ENCODE peak calls at places on chromosomes 3 and 15, in four cellular contexts. One of them, this sample, is unnamed.

GRCh38 chr15:62739082-62739481 is 303.5 kb upstream of the TPM1 start:
- DNase-seq in A549: peak
- DNase-seq in HepG2: no peak
- DNase-seq in K562: no peak
- DNase-seq in this sample: no peak

GRCh38 chr3:125123906-125124305 is 68.1 kb upstream of the HEG1 start:
- DNase-seq in A549: no peak
- DNase-seq in HepG2: no peak
- DNase-seq in K562: no peak
- DNase-seq in this sample: no peak

GRCh38 chr3:195005759-195006555 is 265.0 kb downstream of the XXYLT1 start:
- DNase-seq in A549: no peak
- DNase-seq in HepG2: no peak
- DNase-seq in K562: no peak
- DNase-seq in this sample: no peak

GRCh38 chr3:139284221-139284620 is 59.6 kb upstream of the MRPS22 start:
- DNase-seq in A549: no peak
- DNase-seq in HepG2: no peak
- DNase-seq in K562: no peak
- DNase-seq in this sample: no peak

GRCh38 chr3:85567074-85567676 is 608.4 kb downstream of the CADM2 start:
- DNase-seq in A549: peak
- DNase-seq in HepG2: peak
- DNase-seq in K562: peak
- DNase-seq in this sample: peak

GRCh38 chr3:34351857-34352545 is 553.6 kb downstream of the PDCD6IP start:
- DNase-seq in A549: no peak
- DNase-seq in HepG2: no peak
- DNase-seq in K562: no peak
- DNase-seq in this sample: no peak

GRCh38 chr15:94526071-94526689 is 294.8 kb downstream of the MCTP2 start:
- DNase-seq in A549: peak
- DNase-seq in HepG2: no peak
- DNase-seq in K562: no peak
- DNase-seq in this sample: peak

GRCh38 chr15:32641517-32642059 is at the start of gene SCG5:
- DNase-seq in A549: no peak
- DNase-seq in HepG2: no peak
- DNase-seq in K562: peak
- DNase-seq in this sample: peak

GRCh38 chr3:58150130-58150663 is 60.6 kb downstream of the DNASE1L3 start:
- DNase-seq in A549: no peak
- DNase-seq in HepG2: no peak
- DNase-seq in K562: no peak
- DNase-seq in this sample: no peak

GRCh38 chr3:131957511-131957910 is 77.3 kb downstream of the CPNE4 start:
- DNase-seq in A549: no peak
- DNase-seq in HepG2: no peak
- DNase-seq in K562: no peak
- DNase-seq in this sample: no peak

GRCh38 chr3:89527736-89528335 is 420.4 kb downstream of the EPHA3 start:
- DNase-seq in A549: no peak
- DNase-seq in HepG2: no peak
- DNase-seq in K562: no peak
- DNase-seq in this sample: no peak

GRCh38 chr3:56884387-56884786 is 82.6 kb upstream of the ARHGEF3 start:
- DNase-seq in A549: no peak
- DNase-seq in HepG2: no peak
- DNase-seq in K562: no peak
- DNase-seq in this sample: no peak

GRCh38 chr3:171875923-171876412 is 32.8 kb downstream of the TMEM212 start:
- DNase-seq in A549: peak
- DNase-seq in HepG2: peak
- DNase-seq in K562: no peak
- DNase-seq in this sample: no peak

GRCh38 chr3:170144437-170144843 is 37.1 kb downstream of the PHC3 start:
- DNase-seq in A549: peak
- DNase-seq in HepG2: no peak
- DNase-seq in K562: no peak
- DNase-seq in this sample: no peak

GRCh38 chr15:63945005-63945788 is 101.1 kb downstream of the DAPK2 start:
- DNase-seq in A549: peak
- DNase-seq in HepG2: peak
- DNase-seq in K562: peak
- DNase-seq in this sample: peak

GRCh38 chr3:134476306-134476705 is 9.5 kb downstream of the ANAPC13 start:
- DNase-seq in A549: no peak
- DNase-seq in HepG2: no peak
- DNase-seq in K562: no peak
- DNase-seq in this sample: no peak

GRCh38 chr3:156677120-156677479 is 2.7 kb downstream of the TIPARP start:
- DNase-seq in A549: no peak
- DNase-seq in HepG2: no peak
- DNase-seq in K562: no peak
- DNase-seq in this sample: no peak

GRCh38 chr15:48861813-48862431 is 16.0 kb upstream of the EID1 start:
- DNase-seq in A549: peak
- DNase-seq in HepG2: peak
- DNase-seq in K562: peak
- DNase-seq in this sample: peak

GRCh38 chr3:24128195-24129005 is 183.3 kb downstream of the NR1D2 start:
- DNase-seq in A549: peak
- DNase-seq in HepG2: no peak
- DNase-seq in K562: no peak
- DNase-seq in this sample: no peak

GRCh38 chr15:54374184-54374947 is 396.1 kb downstream of the UNC13C start:
- DNase-seq in A549: no peak
- DNase-seq in HepG2: no peak
- DNase-seq in K562: no peak
- DNase-seq in this sample: peak

GRCh38 chr3:33636125-33636855 is 81.8 kb downstream of the CLASP2 start:
- DNase-seq in A549: peak
- DNase-seq in HepG2: peak
- DNase-seq in K562: peak
- DNase-seq in this sample: no peak

GRCh38 chr3:116059421-116060096 is 385.7 kb downstream of the LSAMP start:
- DNase-seq in A549: peak
- DNase-seq in HepG2: peak
- DNase-seq in K562: peak
- DNase-seq in this sample: peak

GRCh38 chr3:46892285-46893145 is 15.0 kb downstream of the PTH1R start:
- DNase-seq in A549: peak
- DNase-seq in HepG2: no peak
- DNase-seq in K562: no peak
- DNase-seq in this sample: peak

GRCh38 chr3:46935989-46936620 is 40.4 kb downstream of the CCDC12 start:
- DNase-seq in A549: no peak
- DNase-seq in HepG2: no peak
- DNase-seq in K562: no peak
- DNase-seq in this sample: no peak

DNA sequence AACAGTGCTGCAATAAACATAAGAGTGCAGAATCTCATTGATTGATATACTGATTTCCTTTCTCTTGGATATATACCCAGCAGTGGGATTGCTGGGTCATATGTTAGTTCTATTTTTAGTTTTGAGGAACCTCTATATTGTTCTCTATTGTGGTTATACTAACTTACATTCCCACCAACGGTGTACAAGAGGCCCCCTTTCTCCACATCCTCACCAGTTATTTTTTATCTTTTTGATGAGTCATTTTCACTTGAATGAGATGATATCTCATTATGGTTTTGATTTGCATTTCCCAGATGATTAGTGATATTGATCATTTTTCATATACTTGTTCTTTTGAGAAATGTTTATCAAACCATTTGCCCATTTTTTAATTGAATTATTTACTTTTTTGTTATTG is 12.4 kb upstream of the IREB2 start:
- DNase-seq in A549: no peak
- DNase-seq in HepG2: no peak
- DNase-seq in K562: no peak
- DNase-seq in this sample: no peak
- TF ChIP-seq NR3C1 in A549: no peak
- TF ChIP-seq NR3C1 in HepG2: no peak
- TF ChIP-seq NR3C1 in K562: no peak
- TF ChIP-seq NR3C1 in this sample: no peak

GRCh38 chr3:41237907-41238306 is 38.6 kb downstream of the CTNNB1 start:
- DNase-seq in A549: no peak
- DNase-seq in HepG2: no peak
- DNase-seq in K562: no peak
- DNase-seq in this sample: no peak
- TF ChIP-seq NR3C1 in A549: no peak
- TF ChIP-seq NR3C1 in HepG2: no peak
- TF ChIP-seq NR3C1 in K562: no peak
- TF ChIP-seq NR3C1 in this sample: no peak

GRCh38 chr3:10365791-10366190 is 44.9 kb upstream of the SEC13 start:
- DNase-seq in A549: no peak
- DNase-seq in HepG2: no peak
- DNase-seq in K562: no peak
- DNase-seq in this sample: no peak
- TF ChIP-seq NR3C1 in A549: no peak
- TF ChIP-seq NR3C1 in HepG2: no peak
- TF ChIP-seq NR3C1 in K562: no peak
- TF ChIP-seq NR3C1 in this sample: no peak

GRCh38 chr3:63867225-63867624 is 3.6 kb downstream of the ATXN7 start:
- DNase-seq in A549: no peak
- DNase-seq in HepG2: no peak
- DNase-seq in K562: no peak
- DNase-seq in this sample: no peak
- TF ChIP-seq NR3C1 in A549: no peak
- TF ChIP-seq NR3C1 in HepG2: no peak
- TF ChIP-seq NR3C1 in K562: no peak
- TF ChIP-seq NR3C1 in this sample: no peak

DNA sequence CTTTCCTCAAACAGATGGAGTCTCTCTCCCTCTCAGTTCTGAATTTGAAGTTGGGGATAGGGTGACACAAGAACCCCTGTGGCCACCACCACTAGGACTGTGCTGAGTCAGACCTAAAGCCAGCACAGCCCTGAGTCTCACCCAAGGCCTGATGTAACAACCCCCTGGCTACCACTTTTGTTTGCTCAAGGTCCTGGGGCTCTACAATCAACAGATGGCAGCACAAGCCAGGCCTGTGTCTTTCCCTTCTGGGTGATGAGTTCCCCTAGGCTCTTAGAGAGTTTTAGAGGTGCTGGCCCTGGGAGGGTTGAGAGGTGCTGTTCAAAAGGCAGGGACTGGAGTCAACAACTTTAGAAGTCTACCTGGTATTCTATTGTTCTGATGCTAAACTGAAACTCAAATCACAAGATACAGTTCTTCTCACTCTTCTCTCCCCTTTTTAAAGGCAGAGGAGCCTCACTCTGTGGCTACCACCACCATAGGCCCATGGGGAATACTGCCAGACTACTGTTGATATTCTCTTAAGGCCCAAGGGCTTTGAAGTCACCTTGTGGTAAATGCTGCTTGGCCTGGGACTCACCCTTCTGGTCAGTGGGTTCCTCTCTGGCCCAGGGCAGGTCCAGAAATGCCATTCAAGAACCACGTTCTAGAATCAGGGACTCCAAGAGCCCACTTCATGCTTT is 6.5 kb downstream of the OR5K4 start:
- DNase-seq in A549: peak
- DNase-seq in HepG2: peak
- DNase-seq in K562: no peak
- DNase-seq in this sample: no peak
- TF ChIP-seq NR3C1 in A549: no peak
- TF ChIP-seq NR3C1 in HepG2: no peak
- TF ChIP-seq NR3C1 in K562: no peak
- TF ChIP-seq NR3C1 in this sample: no peak

This sample was measured in WTC11.